ENCODE peak calls at places on chromosome 3, in six cellular contexts. One of them, this sample, is unnamed.

GRCh38 chr3:72748659-72749058 is 99.6 kb downstream of the SHQ1 start:
- DNase-seq in kidney: no peak
- DNase-seq in AG04450: no peak
- DNase-seq in dorsolateral prefrontal cortex: no peak
- DNase-seq in neural progenitor cell: no peak
- DNase-seq in stomach: no peak
- DNase-seq in this sample: no peak

GRCh38 chr3:119156868-119157267 is 10.9 kb downstream of the TEX55 start:
- DNase-seq in AG04450: no peak
- DNase-seq in dorsolateral prefrontal cortex: no peak
- DNase-seq in stomach: no peak
- DNase-seq in kidney: no peak
- DNase-seq in neural progenitor cell: no peak
- DNase-seq in this sample: no peak

GRCh38 chr3:44468572-44469520 is 8.6 kb downstream of the ZNF445 start:
- DNase-seq in AG04450: no peak
- DNase-seq in kidney: no peak
- DNase-seq in dorsolateral prefrontal cortex: no peak
- DNase-seq in neural progenitor cell: no peak
- DNase-seq in stomach: no peak
- DNase-seq in this sample: no peak

GRCh38 chr3:122213650-122214049 is 30.2 kb downstream of the CASR start:
- DNase-seq in kidney: no peak
- DNase-seq in stomach: no peak
- DNase-seq in dorsolateral prefrontal cortex: no peak
- DNase-seq in neural progenitor cell: no peak
- DNase-seq in AG04450: no peak
- DNase-seq in this sample: no peak

GRCh38 chr3:76566904-76567303 is 473.0 kb upstream of the ROBO2 start:
- DNase-seq in kidney: no peak
- DNase-seq in AG04450: no peak
- DNase-seq in stomach: no peak
- DNase-seq in dorsolateral prefrontal cortex: no peak
- DNase-seq in neural progenitor cell: no peak
- DNase-seq in this sample: no peak

GRCh38 chr3:107431298-107432012 is 54.2 kb downstream of the CCDC54 start:
- DNase-seq in dorsolateral prefrontal cortex: peak; percentile 83
- DNase-seq in stomach: peak; percentile 61
- DNase-seq in AG04450: no peak
- DNase-seq in kidney: peak; percentile 92
- DNase-seq in neural progenitor cell: peak; percentile 82
- DNase-seq in this sample: peak; percentile 24

GRCh38 chr3:178353292-178353814 is 182.9 kb upstream of the KCNMB2 start:
- DNase-seq in stomach: no peak
- DNase-seq in dorsolateral prefrontal cortex: no peak
- DNase-seq in AG04450: no peak
- DNase-seq in kidney: no peak
- DNase-seq in neural progenitor cell: no peak
- DNase-seq in this sample: peak; percentile 9

GRCh38 chr3:143241556-143241955 is 122.0 kb downstream of the CHST2 start:
- DNase-seq in stomach: no peak
- DNase-seq in kidney: no peak
- DNase-seq in AG04450: no peak
- DNase-seq in dorsolateral prefrontal cortex: no peak
- DNase-seq in neural progenitor cell: no peak
- DNase-seq in this sample: peak; percentile 16

GRCh38 chr3:19348929-19349564 is 200.7 kb downstream of the KCNH8 start:
- DNase-seq in stomach: no peak
- DNase-seq in AG04450: no peak
- DNase-seq in dorsolateral prefrontal cortex: no peak
- DNase-seq in kidney: no peak
- DNase-seq in neural progenitor cell: peak; percentile 48
- DNase-seq in this sample: no peak

GRCh38 chr3:31936661-31937060 is 44.4 kb downstream of the OSBPL10 start:
- DNase-seq in dorsolateral prefrontal cortex: no peak
- DNase-seq in kidney: no peak
- DNase-seq in neural progenitor cell: no peak
- DNase-seq in stomach: no peak
- DNase-seq in AG04450: no peak
- DNase-seq in this sample: no peak

GRCh38 chr3:97105989-97106651 is 291.7 kb downstream of the EPHA6 start:
- DNase-seq in dorsolateral prefrontal cortex: no peak
- DNase-seq in AG04450: no peak
- DNase-seq in neural progenitor cell: no peak
- DNase-seq in stomach: no peak
- DNase-seq in kidney: no peak
- DNase-seq in this sample: no peak

GRCh38 chr3:194279701-194280360 is 71.3 kb downstream of the CPN2 start:
- DNase-seq in dorsolateral prefrontal cortex: peak; percentile 14
- DNase-seq in kidney: no peak
- DNase-seq in AG04450: no peak
- DNase-seq in stomach: no peak
- DNase-seq in neural progenitor cell: no peak
- DNase-seq in this sample: no peak

GRCh38 chr3:99817047-99817436 is 620 bp upstream of the CMSS1 start:
- DNase-seq in dorsolateral prefrontal cortex: no peak
- DNase-seq in stomach: no peak
- DNase-seq in AG04450: no peak
- DNase-seq in kidney: no peak
- DNase-seq in neural progenitor cell: peak; percentile 42
- DNase-seq in this sample: no peak

GRCh38 chr3:13073976-13074375 is 747 bp upstream of the IQSEC1 start:
- DNase-seq in neural progenitor cell: no peak
- DNase-seq in stomach: no peak
- DNase-seq in dorsolateral prefrontal cortex: no peak
- DNase-seq in kidney: no peak
- DNase-seq in AG04450: no peak
- DNase-seq in this sample: no peak

GRCh38 chr3:70249509-70250160 is 62.8 kb downstream of the MDFIC2 start:
- DNase-seq in stomach: no peak
- DNase-seq in AG04450: no peak
- DNase-seq in kidney: no peak
- DNase-seq in dorsolateral prefrontal cortex: no peak
- DNase-seq in neural progenitor cell: no peak
- DNase-seq in this sample: peak; percentile 75

GRCh38 chr3:188133646-188134045 is 20.3 kb upstream of the LPP start:
- DNase-seq in dorsolateral prefrontal cortex: no peak
- DNase-seq in AG04450: no peak
- DNase-seq in neural progenitor cell: no peak
- DNase-seq in stomach: no peak
- DNase-seq in kidney: no peak
- DNase-seq in this sample: no peak

GRCh38 chr3:142278451-142278850 is 53.1 kb upstream of the GK5 start:
- DNase-seq in stomach: no peak
- DNase-seq in AG04450: no peak
- DNase-seq in dorsolateral prefrontal cortex: no peak
- DNase-seq in neural progenitor cell: no peak
- DNase-seq in kidney: no peak
- DNase-seq in this sample: no peak

GRCh38 chr3:72836923-72837322 is 11.3 kb downstream of the SHQ1 start:
- DNase-seq in AG04450: no peak
- DNase-seq in dorsolateral prefrontal cortex: peak; percentile 78
- DNase-seq in kidney: no peak
- DNase-seq in neural progenitor cell: no peak
- DNase-seq in stomach: peak; percentile 90
- DNase-seq in this sample: peak; percentile 29

GRCh38 chr3:178103140-178103539 is 433.1 kb upstream of the KCNMB2 start:
- DNase-seq in kidney: no peak
- DNase-seq in AG04450: peak; percentile 16
- DNase-seq in dorsolateral prefrontal cortex: no peak
- DNase-seq in stomach: no peak
- DNase-seq in neural progenitor cell: no peak
- DNase-seq in this sample: no peak

GRCh38 chr3:98763814-98764691 is 913 bp downstream of the ST3GAL6 start:
- DNase-seq in dorsolateral prefrontal cortex: no peak
- DNase-seq in kidney: no peak
- DNase-seq in AG04450: no peak
- DNase-seq in neural progenitor cell: no peak
- DNase-seq in stomach: no peak
- DNase-seq in this sample: no peak

GRCh38 chr3:138781012-138781470 is 53.7 kb downstream of the PIK3CB start:
- DNase-seq in dorsolateral prefrontal cortex: no peak
- DNase-seq in stomach: peak; percentile 29
- DNase-seq in AG04450: no peak
- DNase-seq in kidney: no peak
- DNase-seq in neural progenitor cell: no peak
- DNase-seq in this sample: no peak

GRCh38 chr3:178454714-178455113 is 81.5 kb upstream of the KCNMB2 start:
- DNase-seq in AG04450: no peak
- DNase-seq in kidney: peak; percentile 65
- DNase-seq in dorsolateral prefrontal cortex: no peak
- DNase-seq in stomach: no peak
- DNase-seq in neural progenitor cell: peak; percentile 33
- DNase-seq in this sample: peak; percentile 81

GRCh38 chr3:141795719-141796435 is 32.7 kb downstream of the GRK7 start:
- DNase-seq in dorsolateral prefrontal cortex: no peak
- DNase-seq in kidney: no peak
- DNase-seq in AG04450: no peak
- DNase-seq in neural progenitor cell: peak; percentile 41
- DNase-seq in stomach: no peak
- DNase-seq in this sample: no peak

GRCh38 chr3:108103971-108104797 is 13.4 kb upstream of the CD47 start:
- DNase-seq in AG04450: no peak
- DNase-seq in stomach: peak; percentile 58
- DNase-seq in kidney: no peak
- DNase-seq in dorsolateral prefrontal cortex: no peak
- DNase-seq in neural progenitor cell: no peak
- DNase-seq in this sample: no peak

GRCh38 chr3:11553436-11554235 is 90.1 kb downstream of the VGLL4 start:
- DNase-seq in AG04450: no peak
- DNase-seq in dorsolateral prefrontal cortex: peak; percentile 42
- DNase-seq in neural progenitor cell: no peak
- DNase-seq in stomach: peak; percentile 81
- DNase-seq in kidney: peak; percentile 79
- DNase-seq in this sample: no peak

GRCh38 chr3:9102240-9102841 is 139.1 kb upstream of the RAD18 start:
- DNase-seq in stomach: no peak
- DNase-seq in neural progenitor cell: peak; percentile 92
- DNase-seq in dorsolateral prefrontal cortex: no peak
- DNase-seq in AG04450: no peak
- DNase-seq in kidney: no peak
- DNase-seq in this sample: no peak

GRCh38 chr3:135513106-135514063 is 452.1 kb upstream of the PPP2R3A start:
- DNase-seq in AG04450: peak; percentile 15
- DNase-seq in kidney: no peak
- DNase-seq in dorsolateral prefrontal cortex: no peak
- DNase-seq in neural progenitor cell: no peak
- DNase-seq in stomach: no peak
- DNase-seq in this sample: no peak

GRCh38 chr3:38247366-38248035 is 18.1 kb upstream of the SLC22A13 start:
- DNase-seq in stomach: no peak
- DNase-seq in dorsolateral prefrontal cortex: no peak
- DNase-seq in neural progenitor cell: no peak
- DNase-seq in kidney: no peak
- DNase-seq in AG04450: peak; percentile 64
- DNase-seq in this sample: peak; percentile 92

GRCh38 chr3:100825574-100825973 is 116.3 kb downstream of the TFG start:
- DNase-seq in neural progenitor cell: no peak
- DNase-seq in AG04450: no peak
- DNase-seq in kidney: no peak
- DNase-seq in stomach: no peak
- DNase-seq in dorsolateral prefrontal cortex: no peak
- DNase-seq in this sample: no peak

GRCh38 chr3:10142707-10143560 is 1.4 kb downstream of the VHL start:
- DNase-seq in stomach: peak; percentile 28
- DNase-seq in kidney: no peak
- DNase-seq in AG04450: no peak
- DNase-seq in dorsolateral prefrontal cortex: no peak
- DNase-seq in neural progenitor cell: no peak
- DNase-seq in this sample: no peak

GRCh38 chr3:71112576-71112975 is 471.0 kb downstream of the FOXP1 start:
- DNase-seq in stomach: no peak
- DNase-seq in dorsolateral prefrontal cortex: no peak
- DNase-seq in kidney: no peak
- DNase-seq in neural progenitor cell: no peak
- DNase-seq in AG04450: no peak
- DNase-seq in this sample: no peak

GRCh38 chr3:112086018-112086854 is at the start of gene C3orf52:
- DNase-seq in stomach: peak; percentile 94
- DNase-seq in dorsolateral prefrontal cortex: peak; percentile 68
- DNase-seq in kidney: peak; percentile 92
- DNase-seq in neural progenitor cell: peak; percentile 93
- DNase-seq in AG04450: peak; percentile 29
- DNase-seq in this sample: peak; percentile 41

GRCh38 chr3:112089956-112090898 is 4.0 kb downstream of the C3orf52 start:
- DNase-seq in neural progenitor cell: no peak
- DNase-seq in dorsolateral prefrontal cortex: no peak
- DNase-seq in kidney: no peak
- DNase-seq in AG04450: no peak
- DNase-seq in stomach: no peak
- DNase-seq in this sample: no peak

GRCh38 chr3:112086857-112087524 is 802 bp downstream of the C3orf52 start:
- DNase-seq in kidney: no peak
- DNase-seq in dorsolateral prefrontal cortex: no peak
- DNase-seq in AG04450: no peak
- DNase-seq in stomach: no peak
- DNase-seq in neural progenitor cell: no peak
- DNase-seq in this sample: no peak

GRCh38 chr3:112088944-112089343 is 2.8 kb downstream of the C3orf52 start:
- DNase-seq in dorsolateral prefrontal cortex: no peak
- DNase-seq in neural progenitor cell: no peak
- DNase-seq in AG04450: no peak
- DNase-seq in stomach: no peak
- DNase-seq in kidney: no peak
- DNase-seq in this sample: no peak

GRCh38 chr3:112087746-112088145 is 1.6 kb downstream of the C3orf52 start:
- DNase-seq in stomach: peak; percentile 43
- DNase-seq in dorsolateral prefrontal cortex: no peak
- DNase-seq in kidney: no peak
- DNase-seq in neural progenitor cell: no peak
- DNase-seq in AG04450: no peak
- DNase-seq in this sample: no peak
- H3K4me3 ChIP-seq in stomach: peak overlapping the region; percentile 51
- H3K4me3 ChIP-seq in dorsolateral prefrontal cortex: no peak overlapping the region
- H3K4me3 ChIP-seq in kidney: peak overlapping the region; percentile 28
- H3K4me3 ChIP-seq in neural progenitor cell: no peak overlapping the region
- H3K4me3 ChIP-seq in AG04450: no peak overlapping the region
- H3K4me3 ChIP-seq in this sample: no peak overlapping the region

GRCh38 chr3:63588897-63589296 is 63.6 kb upstream of the SNTN start:
- DNase-seq in AG04450: no peak
- DNase-seq in dorsolateral prefrontal cortex: no peak
- DNase-seq in kidney: no peak
- DNase-seq in neural progenitor cell: no peak
- DNase-seq in stomach: no peak
- DNase-seq in this sample: no peak
- TF ChIP-seq CTCF in AG04450: no peak
- TF ChIP-seq CTCF in dorsolateral prefrontal cortex: no peak
- TF ChIP-seq CTCF in kidney: no peak
- TF ChIP-seq CTCF in neural progenitor cell: no peak
- TF ChIP-seq CTCF in stomach: no peak
- TF ChIP-seq CTCF in this sample: no peak

GRCh38 chr3:186258968-186259367 is 103.1 kb downstream of the DGKG start:
- DNase-seq in stomach: no peak
- DNase-seq in AG04450: no peak
- DNase-seq in kidney: no peak
- DNase-seq in neural progenitor cell: peak; percentile 68
- DNase-seq in dorsolateral prefrontal cortex: no peak
- DNase-seq in this sample: no peak
- H3K4me3 ChIP-seq in stomach: no peak overlapping the region
- H3K4me3 ChIP-seq in AG04450: no peak overlapping the region
- H3K4me3 ChIP-seq in kidney: no peak overlapping the region
- H3K4me3 ChIP-seq in neural progenitor cell: no peak overlapping the region
- H3K4me3 ChIP-seq in dorsolateral prefrontal cortex: no peak overlapping the region
- H3K4me3 ChIP-seq in this sample: no peak overlapping the region

GRCh38 chr3:46908294-46908985 is 30.9 kb downstream of the PTH1R start:
- DNase-seq in neural progenitor cell: no peak
- DNase-seq in dorsolateral prefrontal cortex: peak; percentile 44
- DNase-seq in kidney: peak; percentile 87
- DNase-seq in AG04450: no peak
- DNase-seq in stomach: no peak
- DNase-seq in this sample: peak; percentile 54
- TF ChIP-seq CTCF in neural progenitor cell: no peak
- TF ChIP-seq CTCF in dorsolateral prefrontal cortex: no peak
- TF ChIP-seq CTCF in kidney: peak; percentile 40
- TF ChIP-seq CTCF in AG04450: peak; percentile 30
- TF ChIP-seq CTCF in stomach: peak; percentile 22
- TF ChIP-seq CTCF in this sample: peak; percentile 31